ENCODE peak calls at places on chromosomes 12 and 14, in eight cellular contexts. D is suprapubic skin; M is DMS153; Y is C1 segment of cervical spinal cord; N is stimulated activated CD4-positive, alpha-beta T cell treated with anti-CD3 and anti-CD28 coated beads, Interleukin-4, amount 100 ng/mL, for 48 hours; X is HT1080; F is non-pigmented ciliary epithelial cell; G is NCI-H1092 treated with DMSO at 0.1 percent for 48 hours. U is an unnamed sample.

GRCh38 chr12:93705237-93705636 is 28.1 kb downstream of the CRADD start:
- DNase-seq in N (no peak), M (no peak), Y (no peak), X (no peak), F (no peak), D (no peak), G (no peak), U (no peak)

GRCh38 chr12:28253175-28253641 is 63.0 kb downstream of the CCDC91 start:
- DNase-seq in M (no peak), N (peak; percentile 44), Y (no peak), G (no peak), X (no peak), F (no peak), D (no peak), U (no peak)

GRCh38 chr12:94762259-94762942 is 112.0 kb upstream of the TMCC3 start:
- DNase-seq in F (no peak), D (no peak), N (no peak), Y (no peak), G (no peak), M (peak; percentile 26), X (no peak), U (no peak)

GRCh38 chr12:119410396-119410795 is 75.9 kb downstream of the CCDC60 start:
- DNase-seq in G (no peak), X (no peak), Y (no peak), M (no peak), F (no peak), N (no peak), D (no peak), U (no peak)

GRCh38 chr12:19771858-19772257 is 332.6 kb downstream of the AEBP2 start:
- DNase-seq in X (peak; percentile 34), F (peak; percentile 76), D (no peak), G (no peak), N (no peak), Y (no peak), M (no peak), U (no peak)

GRCh38 chr14:66099931-66100330 is 386.2 kb upstream of the CCDC196 start:
- DNase-seq in N (no peak), D (no peak), G (no peak), M (no peak), Y (no peak), F (no peak), X (no peak), U (no peak)

GRCh38 chr14:55556929-55557623 is 22.9 kb upstream of the KTN1 start:
- DNase-seq in Y (no peak), G (peak; percentile 43), N (no peak), X (peak; percentile 95), D (peak; percentile 78), F (peak; percentile 41), M (peak; percentile 56), U (no peak)

GRCh38 chr12:92533280-92533890 is 169.4 kb upstream of the PLEKHG7 start:
- DNase-seq in F (no peak), M (no peak), Y (no peak), X (no peak), G (no peak), N (no peak), D (no peak), U (no peak)

GRCh38 chr12:125989716-125990115 is 924.5 kb downstream of the AACS start:
- DNase-seq in M (no peak), D (no peak), F (no peak), X (no peak), N (no peak), Y (no peak), G (no peak), U (no peak)

GRCh38 chr12:115096673-115097349 is 412.8 kb upstream of the TBX3 start:
- DNase-seq in Y (no peak), D (no peak), F (peak; percentile 36), X (peak; percentile 6), N (no peak), M (no peak), G (no peak), U (no peak)

GRCh38 chr12:104669851-104670337 is 213.1 kb downstream of the CHST11 start:
- DNase-seq in Y (no peak), G (no peak), N (no peak), F (no peak), D (no peak), M (no peak), X (no peak), U (no peak)

GRCh38 chr14:105411017-105411941 is 8.3 kb upstream of the MTA1 start:
- DNase-seq in X (no peak), D (peak; percentile 71), N (no peak), Y (no peak), G (peak; percentile 8), M (peak; percentile 9), F (no peak), U (no peak)

GRCh38 chr12:26473291-26473690 is 277.9 kb downstream of the SSPN start:
- DNase-seq in N (no peak), X (peak; percentile 6), M (no peak), F (no peak), Y (no peak), G (no peak), D (no peak), U (no peak)

GRCh38 chr12:64757778-64758177 is 1.4 kb downstream of the GNS start:
- DNase-seq in G (no peak), X (no peak), M (no peak), D (no peak), N (no peak), Y (no peak), F (no peak), U (no peak)

GRCh38 chr14:73418227-73418626 is 40.1 kb downstream of the NUMB start:
- DNase-seq in X (no peak), F (no peak), Y (no peak), D (no peak), M (no peak), N (no peak), G (no peak), U (no peak)

GRCh38 chr14:22837750-22838538 is 1.6 kb downstream of the MMP14 start:
- DNase-seq in G (no peak), Y (peak; percentile 31), N (no peak), M (no peak), D (peak; percentile 90), X (peak; percentile 64), F (no peak), U (no peak)

GRCh38 chr12:40137252-40137651 is 31.4 kb upstream of the SLC2A13 start:
- DNase-seq in D (no peak), G (no peak), X (peak; percentile 67), Y (no peak), N (no peak), M (no peak), F (no peak), U (no peak)

GRCh38 chr12:27212861-27213260 is 31.2 kb upstream of the STK38L start:
- DNase-seq in F (no peak), G (no peak), Y (no peak), M (no peak), X (no peak), N (no peak), D (no peak), U (no peak)

GRCh38 chr12:4118601-4119156 is 154.9 kb upstream of the CCND2 start:
- DNase-seq in F (no peak), N (no peak), X (no peak), M (no peak), D (no peak), G (no peak), Y (no peak), U (no peak)

GRCh38 chr14:88340357-88340756 is 17.3 kb upstream of the KCNK10 start:
- DNase-seq in X (no peak), F (no peak), N (no peak), G (no peak), M (no peak), Y (no peak), D (no peak), U (no peak)